ENCODE peak calls at places on chromosome 17, in five cellular contexts. One of them, this sample, is unnamed.
A peak's percentile ranks its signal among the peaks of the same experiment; 100 is the strongest.

GRCh38 chr17:62787358-62787757 is 20.8 kb downstream of the MARCHF10 start:
- DNase-seq in IMR-90: peak; percentile 65
- DNase-seq in tibial nerve: no peak
- DNase-seq in endothelial cell of umbilical vein: no peak
- DNase-seq in PC-3: peak; percentile 87
- DNase-seq in this sample: no peak

GRCh38 chr17:81890447-81891302 is 711 bp downstream of the ALYREF start:
- DNase-seq in endothelial cell of umbilical vein: peak; percentile 34
- DNase-seq in IMR-90: no peak
- DNase-seq in PC-3: no peak
- DNase-seq in tibial nerve: no peak
- DNase-seq in this sample: no peak

GRCh38 chr17:77959216-77959925 is 868 bp downstream of the TNRC6C start:
- DNase-seq in IMR-90: peak; percentile 19
- DNase-seq in tibial nerve: no peak
- DNase-seq in endothelial cell of umbilical vein: no peak
- DNase-seq in PC-3: no peak
- DNase-seq in this sample: peak; percentile 12

GRCh38 chr17:15408803-15409202 is 58.6 kb downstream of the CDRT4 start:
- DNase-seq in endothelial cell of umbilical vein: no peak
- DNase-seq in tibial nerve: no peak
- DNase-seq in PC-3: peak; percentile 53
- DNase-seq in IMR-90: no peak
- DNase-seq in this sample: no peak

GRCh38 chr17:81648013-81648706 is 8.2 kb downstream of the PDE6G start:
- DNase-seq in PC-3: no peak
- DNase-seq in IMR-90: no peak
- DNase-seq in endothelial cell of umbilical vein: no peak
- DNase-seq in tibial nerve: no peak
- DNase-seq in this sample: no peak

GRCh38 chr17:81312624-81313325 is 17.7 kb upstream of the SLC38A10 start:
- DNase-seq in endothelial cell of umbilical vein: no peak
- DNase-seq in IMR-90: no peak
- DNase-seq in PC-3: no peak
- DNase-seq in tibial nerve: no peak
- DNase-seq in this sample: no peak

GRCh38 chr17:56636276-56636675 is 42.8 kb downstream of the NOG start:
- DNase-seq in IMR-90: no peak
- DNase-seq in PC-3: peak; percentile 30
- DNase-seq in endothelial cell of umbilical vein: no peak
- DNase-seq in tibial nerve: no peak
- DNase-seq in this sample: no peak

GRCh38 chr17:74429604-74430384 is 2.1 kb upstream of the GPRC5C start:
- DNase-seq in PC-3: peak; percentile 28
- DNase-seq in tibial nerve: no peak
- DNase-seq in endothelial cell of umbilical vein: no peak
- DNase-seq in IMR-90: no peak
- DNase-seq in this sample: no peak

GRCh38 chr17:35460354-35460851 is 11.8 kb upstream of the SLFN13 start:
- DNase-seq in IMR-90: no peak
- DNase-seq in endothelial cell of umbilical vein: no peak
- DNase-seq in PC-3: peak; percentile 76
- DNase-seq in tibial nerve: no peak
- DNase-seq in this sample: no peak

GRCh38 chr17:73415782-73416181 is 104.0 kb upstream of the CDC42EP4 start:
- DNase-seq in tibial nerve: no peak
- DNase-seq in PC-3: no peak
- DNase-seq in IMR-90: no peak
- DNase-seq in endothelial cell of umbilical vein: no peak
- DNase-seq in this sample: no peak

DNA sequence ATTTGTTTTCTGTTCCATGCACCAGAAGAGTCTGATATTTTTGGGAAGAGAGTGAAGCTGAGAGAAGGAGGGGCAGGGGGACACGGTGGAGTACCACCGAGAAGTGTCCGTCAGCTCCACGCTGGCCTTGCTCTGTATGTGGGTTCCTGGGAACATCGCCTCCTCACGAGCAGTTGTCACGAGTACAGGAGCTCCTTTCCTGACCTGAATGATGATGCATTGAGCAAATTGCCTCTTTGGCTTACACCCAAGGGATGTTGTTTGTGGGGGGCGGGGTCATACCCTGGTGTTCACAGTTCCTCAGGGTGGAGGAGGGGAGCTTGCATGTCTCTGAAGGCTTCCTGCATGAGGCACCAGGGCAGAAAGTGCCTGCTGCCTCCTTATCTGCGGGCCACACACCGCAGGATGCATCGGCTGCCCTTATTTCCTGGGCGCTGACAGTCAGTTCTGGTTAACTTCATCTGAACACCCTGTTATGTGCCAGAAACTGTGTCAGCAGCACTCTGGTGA is 36.2 kb downstream of the RGS9 start:
- DNase-seq in PC-3: peak; percentile 78
- DNase-seq in IMR-90: peak; percentile 55
- DNase-seq in tibial nerve: no peak
- DNase-seq in endothelial cell of umbilical vein: peak; percentile 54
- DNase-seq in this sample: peak; percentile 49
- H3K27ac ChIP-seq in PC-3: no peak overlapping the region
- H3K27ac ChIP-seq in IMR-90: no peak overlapping the region
- H3K27ac ChIP-seq in tibial nerve: no peak overlapping the region
- H3K27ac ChIP-seq in endothelial cell of umbilical vein: no peak overlapping the region
- H3K27ac ChIP-seq in this sample: no peak overlapping the region

GRCh38 chr17:10144976-10145375 is 53.4 kb downstream of the GAS7 start:
- DNase-seq in PC-3: no peak
- DNase-seq in endothelial cell of umbilical vein: no peak
- DNase-seq in tibial nerve: no peak
- DNase-seq in IMR-90: no peak
- DNase-seq in this sample: no peak
- H3K27ac ChIP-seq in PC-3: no peak overlapping the region
- H3K27ac ChIP-seq in endothelial cell of umbilical vein: no peak overlapping the region
- H3K27ac ChIP-seq in tibial nerve: no peak overlapping the region
- H3K27ac ChIP-seq in IMR-90: no peak overlapping the region
- H3K27ac ChIP-seq in this sample: no peak overlapping the region

DNA sequence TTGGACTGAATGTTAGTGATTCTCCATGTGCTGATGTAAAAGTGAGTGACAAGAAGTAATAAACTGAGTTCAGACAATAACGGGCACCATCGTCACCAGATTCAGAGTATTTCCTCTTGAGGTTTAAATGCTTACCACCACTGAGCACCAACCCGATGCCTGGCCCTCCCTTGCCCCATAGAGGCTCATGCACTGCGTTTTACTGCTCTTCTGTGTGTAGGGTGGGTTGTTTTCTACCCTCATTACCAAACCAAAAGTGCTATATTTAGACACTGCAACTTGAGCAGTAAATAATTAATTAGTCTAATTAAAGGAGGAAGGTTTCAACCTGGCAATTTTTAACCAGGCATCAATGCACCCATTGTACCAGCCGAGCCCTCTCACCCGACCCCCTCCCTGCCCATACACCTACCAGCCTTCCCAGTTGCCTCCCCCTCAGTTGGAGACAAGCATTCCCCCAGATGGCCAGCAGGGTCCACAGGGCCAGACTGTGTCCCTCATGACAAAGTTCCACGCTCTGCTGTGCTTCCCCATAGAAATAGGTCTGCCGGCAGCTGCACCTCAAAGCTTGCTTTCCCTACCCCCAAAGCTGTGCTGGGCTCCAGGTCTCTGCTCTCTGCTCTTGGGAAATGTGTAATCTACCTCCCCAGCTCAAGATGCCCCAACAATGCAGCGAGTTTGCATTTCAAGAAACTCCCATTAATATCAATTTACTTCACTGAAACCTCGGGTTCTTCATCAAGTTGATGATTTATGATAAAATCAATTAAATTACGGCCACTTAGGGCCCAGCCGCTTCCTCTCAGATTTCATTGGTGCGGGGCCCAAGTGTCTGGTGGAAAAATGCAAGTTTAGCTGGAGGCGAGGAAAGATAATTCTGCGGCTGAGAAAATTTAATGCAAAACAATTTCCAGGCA is 16.0 kb downstream of the HOXB4 start:
- DNase-seq in tibial nerve: no peak
- DNase-seq in IMR-90: peak; percentile 68
- DNase-seq in endothelial cell of umbilical vein: no peak
- DNase-seq in PC-3: peak; percentile 15
- DNase-seq in this sample: no peak
- H3K27ac ChIP-seq in tibial nerve: no peak overlapping the region
- H3K27ac ChIP-seq in IMR-90: peak overlapping the region; percentile 93
- H3K27ac ChIP-seq in endothelial cell of umbilical vein: no peak overlapping the region
- H3K27ac ChIP-seq in PC-3: no peak overlapping the region
- H3K27ac ChIP-seq in this sample: peak overlapping the region; percentile 57

GRCh38 chr17:50060951-50061712 is 5.2 kb downstream of the ITGA3 start:
- DNase-seq in tibial nerve: no peak
- DNase-seq in IMR-90: peak; percentile 75
- DNase-seq in endothelial cell of umbilical vein: no peak
- DNase-seq in PC-3: peak; percentile 70
- DNase-seq in this sample: peak; percentile 89

GRCh38 chr17:50064253-50064991 is 8.5 kb downstream of the ITGA3 start:
- DNase-seq in PC-3: peak; percentile 100
- DNase-seq in endothelial cell of umbilical vein: peak; percentile 82
- DNase-seq in IMR-90: peak; percentile 97
- DNase-seq in tibial nerve: no peak
- DNase-seq in this sample: peak; percentile 97

GRCh38 chr17:50065056-50065455 is 9.1 kb downstream of the ITGA3 start:
- DNase-seq in IMR-90: no peak
- DNase-seq in tibial nerve: no peak
- DNase-seq in endothelial cell of umbilical vein: no peak
- DNase-seq in PC-3: no peak
- DNase-seq in this sample: no peak

GRCh38 chr17:50063516-50064252 is 7.8 kb downstream of the ITGA3 start:
- DNase-seq in endothelial cell of umbilical vein: no peak
- DNase-seq in tibial nerve: no peak
- DNase-seq in PC-3: peak; percentile 68
- DNase-seq in IMR-90: peak; percentile 52
- DNase-seq in this sample: no peak

DNA sequence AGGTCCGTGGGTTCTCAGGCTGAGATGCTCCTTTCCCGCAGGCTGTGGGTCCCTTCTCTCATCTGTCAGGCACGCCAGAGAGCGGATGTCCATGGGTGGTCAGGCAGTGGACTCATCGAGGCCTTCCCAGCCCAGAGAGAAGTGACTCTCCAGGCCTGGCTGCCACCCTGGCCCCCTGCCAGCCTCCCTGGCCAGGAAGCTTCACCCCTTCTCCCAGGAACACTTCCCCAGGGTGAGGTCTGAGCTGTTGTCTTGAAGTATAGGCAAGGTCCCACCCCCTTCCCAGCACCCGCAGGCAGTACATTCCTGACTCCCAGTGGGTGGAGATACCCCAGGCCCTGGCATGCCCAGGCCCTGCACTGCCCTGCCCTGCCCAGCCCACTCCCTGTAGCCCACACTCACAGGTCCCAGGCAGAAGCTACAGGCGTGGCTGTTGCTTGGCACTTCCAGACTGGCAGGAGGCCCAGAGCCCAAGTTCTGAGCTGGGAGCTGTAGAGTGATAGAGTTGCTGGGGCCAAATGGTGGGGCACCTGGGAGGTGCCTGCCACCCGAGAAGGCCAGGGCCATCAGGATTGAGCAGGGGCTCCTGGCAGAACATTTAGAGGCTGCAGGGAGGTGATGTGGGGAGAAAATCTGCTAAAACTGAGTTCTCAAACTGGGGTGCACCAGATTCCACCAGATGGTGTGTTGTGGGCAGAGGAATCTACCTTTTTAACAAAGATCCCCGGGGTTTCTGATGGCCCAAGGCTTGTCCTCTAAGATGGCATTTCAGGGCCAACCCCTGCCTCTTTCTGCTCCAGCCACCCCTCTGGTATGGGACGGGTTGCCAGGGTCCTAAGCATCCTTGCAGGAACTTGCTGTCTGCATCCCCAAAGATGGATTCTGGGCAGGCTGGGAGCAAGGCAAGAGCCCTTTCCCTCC is 6.7 kb downstream of the ITGA3 start:
- DNase-seq in endothelial cell of umbilical vein: no peak
- DNase-seq in IMR-90: peak; percentile 73
- DNase-seq in tibial nerve: no peak
- DNase-seq in PC-3: peak; percentile 100
- DNase-seq in this sample: peak; percentile 89
- H3K27ac ChIP-seq in endothelial cell of umbilical vein: no peak overlapping the region
- H3K27ac ChIP-seq in IMR-90: peak overlapping the region; percentile 94
- H3K27ac ChIP-seq in tibial nerve: peak overlapping the region; percentile 83
- H3K27ac ChIP-seq in PC-3: peak overlapping the region; percentile 96
- H3K27ac ChIP-seq in this sample: peak overlapping the region; percentile 62

DNA sequence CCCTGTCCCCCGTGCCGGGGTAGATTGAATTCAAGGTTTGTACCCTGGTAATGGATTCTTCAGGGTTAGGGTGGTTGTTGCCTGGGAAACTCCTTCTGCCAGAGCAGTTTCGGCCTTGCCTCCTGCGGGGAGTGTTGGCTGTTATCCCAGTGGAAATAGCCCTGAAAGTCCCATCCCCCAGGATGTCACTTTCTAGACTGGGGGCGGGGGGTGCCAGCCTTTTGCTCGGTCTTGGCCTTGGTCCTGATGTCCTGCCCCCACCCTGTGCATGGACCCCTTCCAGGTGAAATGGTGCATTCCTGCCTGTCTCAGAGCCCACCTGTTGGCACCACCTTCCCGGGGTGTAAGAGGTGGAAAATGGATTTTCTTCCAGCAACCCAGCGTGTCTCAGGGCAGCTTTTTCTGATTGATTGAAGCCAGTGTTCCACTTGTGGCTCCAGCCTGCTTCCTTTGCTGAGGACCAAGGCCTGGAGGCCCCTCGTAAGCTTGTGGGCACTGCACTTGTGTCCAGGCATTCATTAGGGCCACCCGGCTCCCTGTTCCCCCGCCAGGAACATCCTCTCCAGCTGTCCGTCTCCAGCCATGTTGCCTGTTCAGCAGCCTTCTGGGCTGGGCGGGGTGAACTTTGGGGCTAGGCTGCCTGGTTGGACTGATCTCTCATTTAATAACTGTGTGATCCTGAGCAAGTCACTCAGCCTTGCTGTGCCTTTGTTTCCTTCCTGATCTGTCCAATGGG is 25.6 kb downstream of the MGAT5B start:
- DNase-seq in endothelial cell of umbilical vein: no peak
- DNase-seq in tibial nerve: no peak
- DNase-seq in IMR-90: no peak
- DNase-seq in PC-3: no peak
- DNase-seq in this sample: no peak
- H3K27ac ChIP-seq in endothelial cell of umbilical vein: no peak overlapping the region
- H3K27ac ChIP-seq in tibial nerve: no peak overlapping the region
- H3K27ac ChIP-seq in IMR-90: no peak overlapping the region
- H3K27ac ChIP-seq in PC-3: no peak overlapping the region
- H3K27ac ChIP-seq in this sample: no peak overlapping the region